ENCODE peak calls at places on chromosome 5, in seven cellular contexts. V, A, F, L, E, I and T are unnamed samples.

GRCh38 chr5:141850183-141850768 is 27.9 kb downstream of the PCDH1 start:
- DNase-seq in V (no peak), A (no peak), F (peak; percentile 21), L (no peak), E (no peak), I (peak; percentile 48), T (no peak)

GRCh38 chr5:159412284-159413046 is 82.2 kb upstream of the IL12B start:
- DNase-seq in V (no peak), A (no peak), F (no peak), L (no peak), E (no peak), I (no peak), T (peak; percentile 73)

GRCh38 chr5:16536246-16536645 is 70.6 kb upstream of the ZNF622 start:
- DNase-seq in V (no peak), A (no peak), F (no peak), L (no peak), E (no peak), I (no peak), T (no peak)

GRCh38 chr5:61097465-61097864 is 64.8 kb downstream of the SMIM15 start:
- DNase-seq in V (no peak), A (no peak), F (no peak), L (no peak), E (no peak), I (no peak), T (no peak)

GRCh38 chr5:81310402-81311063 is 9.1 kb downstream of the ZCCHC9 start:
- DNase-seq in V (no peak), A (no peak), F (no peak), L (no peak), E (no peak), I (no peak), T (no peak)

GRCh38 chr5:3124410-3124809 is 372.9 kb upstream of the IRX2 start:
- DNase-seq in V (no peak), A (peak; percentile 9), F (no peak), L (peak; percentile 52), E (no peak), I (no peak), T (no peak)

GRCh38 chr5:98770911-98771322 is 2.5 kb upstream of the RGMB start:
- DNase-seq in V (peak; percentile 73), A (no peak), F (peak; percentile 58), L (no peak), E (no peak), I (no peak), T (no peak)

GRCh38 chr5:143244000-143244736 is 159.3 kb downstream of the NR3C1 start:
- DNase-seq in V (peak; percentile 97), A (peak; percentile 82), F (peak; percentile 98), L (peak; percentile 89), E (no peak), I (peak; percentile 74), T (peak; percentile 98)

GRCh38 chr5:127506616-127507015 is 10.8 kb upstream of the PRRC1 start:
- DNase-seq in V (no peak), A (no peak), F (no peak), L (no peak), E (no peak), I (no peak), T (no peak)

GRCh38 chr5:61582421-61582820 is 250.4 kb downstream of the ZSWIM6 start:
- DNase-seq in V (no peak), A (no peak), F (peak; percentile 69), L (no peak), E (no peak), I (no peak), T (no peak)

GRCh38 chr5:1772634-1773033 is 27.0 kb downstream of the MRPL36 start:
- DNase-seq in V (peak; percentile 33), A (no peak), F (peak; percentile 62), L (no peak), E (no peak), I (peak; percentile 38), T (peak; percentile 60)

GRCh38 chr5:72988769-72989168 is 32.9 kb downstream of the FCHO2 start:
- DNase-seq in V (peak; percentile 9), A (no peak), F (peak; percentile 14), L (no peak), E (no peak), I (no peak), T (no peak)

GRCh38 chr5:180647465-180647864 is 1.9 kb downstream of the FLT4 start:
- DNase-seq in V (no peak), A (no peak), F (no peak), L (no peak), E (no peak), I (peak; percentile 2), T (no peak)

GRCh38 chr5:112221118-112221517 is 198.0 kb downstream of the EPB41L4A start:
- DNase-seq in V (no peak), A (no peak), F (no peak), L (no peak), E (no peak), I (peak; percentile 10), T (no peak)

GRCh38 chr5:65133473-65134110 is 348.1 kb downstream of the ADAMTS6 start:
- DNase-seq in V (no peak), A (no peak), F (no peak), L (no peak), E (no peak), I (no peak), T (no peak)

GRCh38 chr5:1548702-1549523 is 25.2 kb upstream of the LPCAT1 start:
- DNase-seq in V (no peak), A (peak; percentile 44), F (no peak), L (no peak), E (no peak), I (no peak), T (no peak)

DNA sequence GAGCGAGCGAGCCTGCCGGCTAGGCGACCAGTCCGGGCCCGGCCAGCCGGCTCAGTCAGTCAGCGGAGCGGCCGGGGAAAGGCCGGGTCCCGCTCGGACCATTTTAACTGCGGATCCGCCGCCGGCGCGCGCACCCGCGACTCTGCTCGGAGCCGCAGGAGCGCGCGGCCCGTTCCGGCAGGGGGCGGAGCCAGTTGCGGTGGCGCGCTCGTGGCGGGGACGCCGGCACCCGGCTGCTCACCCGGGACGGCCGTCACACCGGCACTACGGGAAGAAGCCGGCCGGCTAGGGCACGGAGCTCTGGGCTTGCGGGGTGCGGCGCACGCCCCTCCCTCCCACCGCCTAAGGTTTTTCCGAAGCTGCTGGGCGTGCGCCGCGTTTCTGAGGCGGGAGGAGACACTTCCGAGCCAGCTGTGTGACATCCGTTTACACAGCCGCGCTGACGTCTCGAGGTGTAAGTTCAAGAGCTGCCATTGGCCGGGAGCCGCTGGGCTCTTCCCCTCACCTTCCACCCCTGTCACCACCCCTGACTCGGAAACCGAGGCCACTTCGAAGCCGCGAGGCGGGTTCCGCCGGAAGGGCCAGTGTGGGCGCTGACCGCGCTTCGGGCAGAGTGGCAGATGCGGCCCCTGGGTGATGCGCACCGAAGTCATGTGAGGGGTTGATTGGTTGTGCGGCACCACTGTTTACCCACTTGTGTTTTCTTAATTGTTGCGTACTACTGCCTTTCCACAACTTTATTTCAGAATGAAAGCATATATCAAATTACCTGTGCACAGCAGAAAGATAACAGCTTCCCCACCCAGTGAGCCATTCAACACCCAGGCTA is at the start of gene FBXL17:
- DNase-seq in V (peak; percentile 91), A (peak; percentile 96), F (peak; percentile 89), L (peak; percentile 96), E (peak; percentile 81), I (peak; percentile 94), T (peak; percentile 94)
- TF ChIP-seq CTCF in V (no peak), A (no peak), F (no peak), L (no peak), E (no peak), I (no peak), T (no peak)

DNA sequence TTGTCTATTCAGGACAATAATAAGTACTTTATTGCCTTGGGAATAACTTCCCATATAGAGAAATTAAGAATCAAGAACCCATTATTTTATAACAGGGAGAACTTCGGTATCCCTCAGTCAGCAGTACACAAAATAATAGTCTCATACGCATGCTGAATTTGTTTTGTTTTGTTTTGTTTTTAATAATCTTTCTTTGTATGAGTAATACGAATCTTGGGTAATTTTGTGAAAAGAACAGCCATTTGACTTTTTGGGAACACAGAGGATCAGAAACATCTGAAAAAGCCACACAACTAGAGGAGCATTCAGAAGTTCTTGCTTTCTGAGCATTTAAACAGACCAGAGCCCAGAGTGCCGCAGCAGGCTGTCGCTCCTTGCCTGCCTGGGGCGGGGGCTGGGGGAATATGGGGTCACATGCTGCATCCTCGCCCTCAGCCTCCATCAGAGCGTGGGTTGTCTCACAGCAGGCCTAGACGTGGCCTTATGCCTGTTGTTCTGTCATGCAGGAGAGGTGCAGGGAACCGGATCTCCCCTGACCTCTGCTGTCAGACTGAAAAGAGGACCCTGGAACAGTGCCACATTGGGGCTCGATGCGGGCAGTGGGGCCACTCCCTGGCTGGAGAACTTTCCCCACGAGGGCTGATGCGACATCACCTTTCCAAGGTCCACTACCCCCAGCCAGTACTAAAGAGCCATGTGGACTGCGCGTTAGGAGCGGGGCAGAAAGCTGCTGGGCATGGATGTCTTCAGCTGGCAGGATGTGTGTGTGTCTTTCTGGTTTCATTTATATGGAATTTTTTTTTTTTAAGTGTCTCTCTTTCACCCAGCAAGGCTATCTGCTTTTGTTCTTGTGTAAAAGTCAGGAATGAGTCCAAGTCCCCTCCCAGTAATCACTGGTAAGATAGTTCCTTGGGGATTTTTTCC is 133.4 kb upstream of the OTULINL start:
- DNase-seq in V (peak; percentile 57), A (no peak), F (peak; percentile 93), L (no peak), E (no peak), I (no peak), T (no peak)
- TF ChIP-seq CTCF in V (no peak), A (no peak), F (no peak), L (no peak), E (no peak), I (no peak), T (no peak)

DNA sequence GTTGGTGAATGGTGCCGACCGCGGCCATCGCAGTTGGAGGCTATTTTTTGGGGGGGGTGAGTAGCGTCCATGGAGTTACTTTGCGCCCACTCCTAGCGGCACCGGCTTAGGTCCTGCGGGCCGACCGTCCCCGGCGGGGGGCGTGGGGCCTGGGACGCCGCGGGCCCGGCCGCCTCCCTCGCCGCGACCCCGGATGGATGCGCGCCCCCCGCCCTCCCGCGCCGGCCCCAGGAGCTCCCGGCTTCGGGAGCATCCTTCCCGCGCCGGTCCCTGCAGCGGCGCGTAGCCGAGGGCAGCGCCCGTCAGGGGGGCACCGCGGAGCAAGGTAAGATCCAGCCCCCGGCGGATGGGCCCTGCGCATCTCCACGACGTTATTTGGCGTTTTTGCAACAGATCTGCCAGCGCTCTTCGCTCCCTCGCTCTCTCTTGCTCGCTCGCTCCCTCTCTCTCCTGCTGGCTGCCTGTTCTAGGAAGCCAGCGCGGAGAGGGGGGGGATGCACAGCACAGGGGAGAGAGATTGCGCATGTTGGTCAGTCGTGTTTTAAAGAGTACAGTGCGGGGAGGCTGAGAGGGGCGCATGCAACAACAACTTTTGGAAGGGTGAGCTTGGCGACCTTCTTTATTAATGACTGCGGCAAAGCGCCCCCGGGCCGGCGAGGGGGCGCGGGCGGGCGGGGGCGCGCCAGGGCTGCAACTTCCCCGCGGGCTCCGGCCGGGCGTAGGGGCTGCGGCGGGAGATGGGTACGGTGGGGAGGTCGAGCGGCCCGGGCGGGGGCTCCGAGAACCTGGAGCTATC is 415 bp downstream of the JADE2 start:
- DNase-seq in V (peak; percentile 86), A (peak; percentile 75), F (peak; percentile 82), L (no peak), E (peak; percentile 61), I (peak; percentile 89), T (peak; percentile 84)
- TF ChIP-seq CTCF in V (no peak), A (no peak), F (peak; percentile 21), L (no peak), E (no peak), I (peak; percentile 13), T (no peak)

DNA sequence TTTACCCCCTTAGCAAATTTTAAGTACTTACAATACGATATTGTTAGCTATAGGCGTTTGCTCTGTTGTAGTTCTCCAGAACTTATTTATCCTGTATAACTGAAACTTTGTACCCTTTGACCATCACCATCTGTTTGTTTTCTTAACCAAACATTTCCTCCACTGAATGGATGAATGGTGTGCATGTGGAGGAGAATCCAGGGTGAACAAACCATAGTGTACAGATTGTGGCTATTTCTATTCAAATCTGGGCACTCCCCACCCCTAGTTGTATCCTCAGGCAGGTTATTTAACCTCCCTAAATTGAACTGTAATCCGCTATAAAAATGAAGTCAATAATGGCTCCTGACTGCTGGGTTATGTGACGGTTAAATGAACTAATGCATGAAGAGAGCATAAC is 21.4 kb upstream of the HAPLN1 start:
- DNase-seq in V (no peak), A (no peak), F (no peak), L (no peak), E (no peak), I (no peak), T (no peak)
- TF ChIP-seq CTCF in V (no peak), A (no peak), F (no peak), L (no peak), E (no peak), I (no peak), T (no peak)